ENCODE peak calls at places on chromosomes 2 and 18, in five cellular contexts. O is psoas muscle, E is cardiac muscle cell, S is T-helper 1 cell, G is amniotic stem cell. M is an unnamed sample.

GRCh38 chr2:24076849-24077534 is 866 bp upstream of the SF3B6 start:
- DNase-seq in G (no peak), O (no peak), E (peak; percentile 27), S (peak; percentile 18), M (no peak)

GRCh38 chr2:52536929-52537460 is 1230.6 kb upstream of the CHAC2 start:
- DNase-seq in E (no peak), O (no peak), G (no peak), S (no peak), M (no peak)

GRCh38 chr2:9287400-9288059 is 80.9 kb downstream of the ASAP2 start:
- DNase-seq in S (no peak), G (peak; percentile 92), O (no peak), E (peak; percentile 97), M (no peak)

GRCh38 chr2:5668682-5669267 is 23.4 kb upstream of the SOX11 start:
- DNase-seq in S (no peak), G (no peak), E (no peak), O (no peak), M (no peak)

GRCh38 chr2:51344886-51345285 is 313.0 kb upstream of the NRXN1 start:
- DNase-seq in E (no peak), O (no peak), G (no peak), S (no peak), M (no peak)

GRCh38 chr2:105426626-105427292 is 27.9 kb upstream of the FHL2 start:
- DNase-seq in G (no peak), S (no peak), O (no peak), E (no peak), M (no peak)

GRCh38 chr2:200966770-200967169 is 3.3 kb upstream of the ORC2 start:
- DNase-seq in O (no peak), G (peak; percentile 16), S (no peak), E (peak; percentile 89), M (no peak)

GRCh38 chr2:237222178-237222577 is 136.5 kb downstream of the COPS8 start:
- DNase-seq in O (peak; percentile 43), S (no peak), G (no peak), E (peak; percentile 90), M (no peak)

GRCh38 chr18:63138469-63139340 is 180.9 kb downstream of the BCL2 start:
- DNase-seq in G (no peak), O (no peak), E (no peak), S (peak; percentile 37), M (no peak)

GRCh38 chr18:51196116-51196810 is 1.2 kb downstream of the MEX3C start:
- DNase-seq in E (peak; percentile 36), S (peak; percentile 52), O (peak; percentile 58), G (no peak), M (peak; percentile 76)

GRCh38 chr2:109473006-109473380 is 140.8 kb downstream of the SEPTIN10 start:
- DNase-seq in E (no peak), G (no peak), S (no peak), O (no peak), M (no peak)

GRCh38 chr2:239226677-239227076 is 174.1 kb downstream of the HDAC4 start:
- DNase-seq in G (no peak), S (no peak), E (no peak), O (no peak), M (no peak)

GRCh38 chr2:72999729-73000725 is 71.5 kb downstream of the SFXN5 start:
- DNase-seq in O (no peak), S (no peak), E (peak; percentile 24), G (no peak), M (no peak)

GRCh38 chr18:7746106-7746505 is 179.0 kb downstream of the PTPRM start:
- DNase-seq in O (no peak), E (no peak), G (no peak), S (no peak), M (no peak)

GRCh38 chr2:1581965-1582625 is 162.2 kb downstream of the PXDN start:
- DNase-seq in O (no peak), G (no peak), E (peak; percentile 59), S (no peak), M (no peak)

GRCh38 chr2:53356291-53356905 is 411.2 kb upstream of the CHAC2 start:
- DNase-seq in S (no peak), O (no peak), G (no peak), E (no peak), M (no peak)

GRCh38 chr2:3637692-3638455 is 20.1 kb upstream of the ALLC start:
- DNase-seq in O (no peak), G (no peak), E (no peak), S (no peak), M (no peak)

GRCh38 chr2:218386505-218387368 is 4.7 kb downstream of the SLC11A1 start:
- DNase-seq in O (no peak), S (no peak), G (no peak), E (no peak), M (no peak)

GRCh38 chr2:45285311-45285710 is 276.1 kb upstream of the SIX2 start:
- DNase-seq in S (no peak), G (no peak), O (no peak), E (peak; percentile 21), M (no peak)

GRCh38 chr2:60934153-60934722 is 52.9 kb downstream of the REL start:
- DNase-seq in S (no peak), E (peak; percentile 37), O (no peak), G (no peak), M (no peak)

GRCh38 chr2:103660523-103660922 is 898.7 kb downstream of the TMEM182 start:
- DNase-seq in E (no peak), G (no peak), O (no peak), S (no peak), M (no peak)

GRCh38 chr2:211349031-211349430 is 792.6 kb downstream of the CPS1 start:
- DNase-seq in E (no peak), G (no peak), S (no peak), O (no peak), M (no peak)

GRCh38 chr18:62364558-62364957 is 39.4 kb downstream of the TNFRSF11A start:
- DNase-seq in O (no peak), S (no peak), E (no peak), G (no peak), M (no peak)

GRCh38 chr18:682833-683232 is 25.4 kb downstream of the TYMS start:
- DNase-seq in O (no peak), G (no peak), S (no peak), E (no peak), M (no peak)

GRCh38 chr2:214934006-214934405 is 124.5 kb upstream of the BARD1 start:
- DNase-seq in G (no peak), S (no peak), O (no peak), E (no peak), M (no peak)

GRCh38 chr2:23900133-23900926 is 26.6 kb downstream of the ATAD2B start:
- DNase-seq in O (no peak), E (no peak), S (no peak), G (no peak), M (peak; percentile 25)

GRCh38 chr2:189369566-189369965 is 71.7 kb upstream of the WDR75 start:
- DNase-seq in G (no peak), E (peak; percentile 51), O (no peak), S (no peak), M (no peak)

M was measured in adrenal gland.